ENCODE peak calls at places on chromosomes 7 and 10, in ten cellular contexts. One of them, this sample, is unnamed. For H3K27me3, the result is how much of the 10 kb centered on the place peaks cover.

GRCh38 chr10:44925224-44925623 is 14.1 kb downstream of the TMEM72 start:
- DNase-seq in heart right ventricle: no peak
- DNase-seq in PC-9: no peak
- DNase-seq in H1: peak
- DNase-seq in GM12878: no peak
- DNase-seq in CD8-positive, alpha-beta T cell: no peak
- DNase-seq in BJ: no peak
- DNase-seq in DND-41: peak
- DNase-seq in vagina: peak
- DNase-seq in endothelial cell of umbilical vein: no peak
- DNase-seq in this sample: no peak

GRCh38 chr10:35716776-35717175 is 74.7 kb upstream of the FZD8 start:
- DNase-seq in PC-9: no peak
- DNase-seq in CD8-positive, alpha-beta T cell: no peak
- DNase-seq in DND-41: no peak
- DNase-seq in GM12878: no peak
- DNase-seq in H1: no peak
- DNase-seq in vagina: no peak
- DNase-seq in heart right ventricle: no peak
- DNase-seq in endothelial cell of umbilical vein: no peak
- DNase-seq in BJ: no peak
- DNase-seq in this sample: no peak

GRCh38 chr10:80313523-80313922 is 24.1 kb upstream of the MAT1A start:
- DNase-seq in endothelial cell of umbilical vein: no peak
- DNase-seq in H1: no peak
- DNase-seq in DND-41: no peak
- DNase-seq in GM12878: no peak
- DNase-seq in CD8-positive, alpha-beta T cell: no peak
- DNase-seq in PC-9: no peak
- DNase-seq in heart right ventricle: no peak
- DNase-seq in vagina: no peak
- DNase-seq in BJ: no peak
- DNase-seq in this sample: no peak

GRCh38 chr7:127692200-127692599 is 40.2 kb downstream of the SND1 start:
- DNase-seq in DND-41: no peak
- DNase-seq in H1: no peak
- DNase-seq in heart right ventricle: no peak
- DNase-seq in PC-9: no peak
- DNase-seq in GM12878: no peak
- DNase-seq in CD8-positive, alpha-beta T cell: no peak
- DNase-seq in endothelial cell of umbilical vein: no peak
- DNase-seq in BJ: no peak
- DNase-seq in vagina: no peak
- DNase-seq in this sample: no peak

GRCh38 chr10:3442451-3442990 is 269.9 kb upstream of the PITRM1 start:
- DNase-seq in CD8-positive, alpha-beta T cell: no peak
- DNase-seq in PC-9: no peak
- DNase-seq in DND-41: no peak
- DNase-seq in H1: no peak
- DNase-seq in BJ: no peak
- DNase-seq in heart right ventricle: no peak
- DNase-seq in vagina: no peak
- DNase-seq in GM12878: no peak
- DNase-seq in endothelial cell of umbilical vein: no peak
- DNase-seq in this sample: no peak

GRCh38 chr7:137003071-137003470 is 134.6 kb downstream of the CHRM2 start:
- DNase-seq in vagina: no peak
- DNase-seq in endothelial cell of umbilical vein: no peak
- DNase-seq in DND-41: no peak
- DNase-seq in heart right ventricle: no peak
- DNase-seq in GM12878: no peak
- DNase-seq in H1: no peak
- DNase-seq in PC-9: no peak
- DNase-seq in CD8-positive, alpha-beta T cell: no peak
- DNase-seq in BJ: no peak
- DNase-seq in this sample: no peak

GRCh38 chr7:4612939-4613841 is 68.9 kb upstream of the FOXK1 start:
- DNase-seq in endothelial cell of umbilical vein: peak
- DNase-seq in vagina: no peak
- DNase-seq in DND-41: no peak
- DNase-seq in H1: no peak
- DNase-seq in CD8-positive, alpha-beta T cell: no peak
- DNase-seq in PC-9: no peak
- DNase-seq in heart right ventricle: no peak
- DNase-seq in GM12878: no peak
- DNase-seq in BJ: no peak
- DNase-seq in this sample: peak

GRCh38 chr7:95096123-95096395 is 188.7 kb downstream of the PPP1R9A start:
- DNase-seq in endothelial cell of umbilical vein: no peak
- DNase-seq in heart right ventricle: no peak
- DNase-seq in CD8-positive, alpha-beta T cell: no peak
- DNase-seq in H1: no peak
- DNase-seq in vagina: no peak
- DNase-seq in GM12878: no peak
- DNase-seq in BJ: no peak
- DNase-seq in DND-41: no peak
- DNase-seq in PC-9: no peak
- DNase-seq in this sample: no peak

GRCh38 chr10:102003541-102003940 is 52.4 kb downstream of the ARMH3 start:
- DNase-seq in heart right ventricle: no peak
- DNase-seq in GM12878: no peak
- DNase-seq in vagina: no peak
- DNase-seq in CD8-positive, alpha-beta T cell: no peak
- DNase-seq in endothelial cell of umbilical vein: no peak
- DNase-seq in DND-41: no peak
- DNase-seq in PC-9: no peak
- DNase-seq in BJ: no peak
- DNase-seq in H1: no peak
- DNase-seq in this sample: peak

GRCh38 chr10:21978191-21978862 is 25.2 kb downstream of the DNAJC1 start:
- DNase-seq in BJ: no peak
- DNase-seq in H1: no peak
- DNase-seq in endothelial cell of umbilical vein: peak
- DNase-seq in GM12878: no peak
- DNase-seq in PC-9: no peak
- DNase-seq in heart right ventricle: no peak
- DNase-seq in vagina: no peak
- DNase-seq in CD8-positive, alpha-beta T cell: no peak
- DNase-seq in DND-41: no peak
- DNase-seq in this sample: peak

GRCh38 chr10:14653271-14654161 is 121.2 kb downstream of the FAM107B start:
- DNase-seq in endothelial cell of umbilical vein: peak
- DNase-seq in GM12878: no peak
- DNase-seq in H1: no peak
- DNase-seq in heart right ventricle: no peak
- DNase-seq in vagina: no peak
- DNase-seq in PC-9: peak
- DNase-seq in CD8-positive, alpha-beta T cell: no peak
- DNase-seq in DND-41: no peak
- DNase-seq in BJ: peak
- DNase-seq in this sample: peak

DNA sequence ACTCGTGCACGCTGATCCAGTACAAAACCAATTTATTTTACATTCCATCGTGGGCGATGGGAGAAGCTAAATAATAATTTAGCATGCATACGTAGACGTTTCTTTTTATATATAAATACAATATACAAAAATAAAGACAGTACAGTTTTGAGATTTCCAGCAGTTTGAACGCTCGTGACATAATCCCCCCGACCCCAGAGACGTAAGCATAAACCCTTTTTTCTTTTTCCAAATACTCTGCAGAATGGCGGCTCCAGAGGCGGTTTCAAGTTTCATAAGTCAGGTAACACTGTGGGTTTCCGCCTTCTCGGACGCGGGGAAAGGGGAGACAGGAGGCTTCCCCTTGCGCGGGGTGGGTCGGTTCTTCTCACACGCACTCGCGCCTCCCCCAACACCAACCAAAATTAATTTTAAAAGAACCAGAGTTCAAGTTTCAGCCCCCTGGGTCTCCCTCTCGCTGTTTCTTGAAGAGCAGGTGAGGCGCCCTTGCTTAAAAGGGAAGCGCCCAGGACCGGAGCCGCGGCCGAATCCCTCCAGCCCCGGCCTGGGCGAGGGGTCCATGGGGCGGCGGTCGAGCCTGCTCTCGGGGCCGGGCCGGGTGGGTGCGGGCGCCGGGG is 5.5 kb downstream of the MNX1 start:
- DNase-seq in endothelial cell of umbilical vein: no peak
- DNase-seq in heart right ventricle: no peak
- DNase-seq in DND-41: no peak
- DNase-seq in H1: no peak
- DNase-seq in GM12878: no peak
- DNase-seq in vagina: no peak
- DNase-seq in PC-9: no peak
- DNase-seq in CD8-positive, alpha-beta T cell: no peak
- DNase-seq in BJ: no peak
- DNase-seq in this sample: no peak
- H3K27me3 ChIP-seq in endothelial cell of umbilical vein: half or more
- H3K27me3 ChIP-seq in heart right ventricle: half or more
- H3K27me3 ChIP-seq in DND-41: under half
- H3K27me3 ChIP-seq in H1: half or more
- H3K27me3 ChIP-seq in GM12878: under half
- H3K27me3 ChIP-seq in vagina: under half
- H3K27me3 ChIP-seq in PC-9: under half
- H3K27me3 ChIP-seq in CD8-positive, alpha-beta T cell: under half
- H3K27me3 ChIP-seq in BJ: half or more
- H3K27me3 ChIP-seq in this sample: half or more

DNA sequence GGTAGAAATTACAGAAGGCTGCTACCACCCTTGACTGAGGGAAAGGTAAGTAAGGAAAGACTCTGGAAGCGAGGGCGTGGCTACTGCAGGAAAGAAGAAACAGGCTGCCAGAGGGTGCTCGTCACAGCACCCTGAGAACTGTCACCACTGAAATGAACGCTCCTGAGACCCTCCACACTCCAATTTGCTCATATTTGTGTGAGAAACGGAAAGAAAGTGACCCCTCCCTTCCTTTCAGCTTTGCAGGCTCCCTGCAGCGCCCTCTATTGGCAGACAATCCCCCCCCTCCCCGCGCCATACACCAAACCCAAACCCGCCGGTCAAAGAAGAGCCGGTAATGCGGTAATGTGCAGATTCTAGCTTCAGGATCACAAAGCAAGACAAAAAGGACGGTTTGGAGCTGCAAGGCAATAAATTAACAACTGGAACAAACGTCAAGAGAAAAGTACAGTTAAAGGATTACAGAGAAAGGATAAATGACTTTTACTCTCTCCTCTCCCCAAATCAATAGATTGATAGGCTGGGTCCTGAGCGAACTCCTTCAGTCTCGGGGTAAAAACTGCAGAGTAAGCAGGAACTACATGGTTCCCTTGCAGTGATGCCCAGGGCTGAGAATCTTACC is 47.7 kb downstream of the STEAP1B start:
- DNase-seq in CD8-positive, alpha-beta T cell: no peak
- DNase-seq in vagina: no peak
- DNase-seq in PC-9: no peak
- DNase-seq in endothelial cell of umbilical vein: peak
- DNase-seq in DND-41: peak
- DNase-seq in H1: peak
- DNase-seq in GM12878: no peak
- DNase-seq in BJ: no peak
- DNase-seq in heart right ventricle: peak
- DNase-seq in this sample: peak
- TF ChIP-seq CTCF in CD8-positive, alpha-beta T cell: no peak
- TF ChIP-seq CTCF in vagina: no peak
- TF ChIP-seq CTCF in PC-9: peak
- TF ChIP-seq CTCF in endothelial cell of umbilical vein: peak
- TF ChIP-seq CTCF in DND-41: peak
- TF ChIP-seq CTCF in H1: peak
- TF ChIP-seq CTCF in GM12878: peak
- TF ChIP-seq CTCF in BJ: peak
- TF ChIP-seq CTCF in heart right ventricle: peak
- TF ChIP-seq CTCF in this sample: peak

GRCh38 chr10:132973903-132974241 is 31.5 kb upstream of the CFAP46 start:
- DNase-seq in DND-41: no peak
- DNase-seq in endothelial cell of umbilical vein: no peak
- DNase-seq in PC-9: no peak
- DNase-seq in H1: no peak
- DNase-seq in CD8-positive, alpha-beta T cell: no peak
- DNase-seq in vagina: no peak
- DNase-seq in GM12878: no peak
- DNase-seq in BJ: no peak
- DNase-seq in heart right ventricle: no peak
- DNase-seq in this sample: no peak

GRCh38 chr10:132971448-132972148 is 29.2 kb upstream of the CFAP46 start:
- DNase-seq in heart right ventricle: no peak
- DNase-seq in vagina: no peak
- DNase-seq in DND-41: no peak
- DNase-seq in BJ: no peak
- DNase-seq in CD8-positive, alpha-beta T cell: no peak
- DNase-seq in GM12878: no peak
- DNase-seq in endothelial cell of umbilical vein: no peak
- DNase-seq in PC-9: no peak
- DNase-seq in H1: no peak
- DNase-seq in this sample: no peak

GRCh38 chr10:132972149-132972985 is 30.0 kb upstream of the CFAP46 start:
- DNase-seq in vagina: no peak
- DNase-seq in endothelial cell of umbilical vein: no peak
- DNase-seq in CD8-positive, alpha-beta T cell: no peak
- DNase-seq in H1: no peak
- DNase-seq in BJ: no peak
- DNase-seq in GM12878: no peak
- DNase-seq in heart right ventricle: no peak
- DNase-seq in PC-9: no peak
- DNase-seq in DND-41: no peak
- DNase-seq in this sample: no peak

GRCh38 chr10:132974249-132974796 is 32.0 kb upstream of the CFAP46 start:
- DNase-seq in CD8-positive, alpha-beta T cell: no peak
- DNase-seq in BJ: no peak
- DNase-seq in GM12878: no peak
- DNase-seq in endothelial cell of umbilical vein: no peak
- DNase-seq in H1: no peak
- DNase-seq in DND-41: no peak
- DNase-seq in vagina: no peak
- DNase-seq in PC-9: no peak
- DNase-seq in heart right ventricle: no peak
- DNase-seq in this sample: no peak

GRCh38 chr10:132972986-132973902 is 30.9 kb upstream of the CFAP46 start:
- DNase-seq in PC-9: no peak
- DNase-seq in vagina: no peak
- DNase-seq in H1: no peak
- DNase-seq in heart right ventricle: no peak
- DNase-seq in BJ: no peak
- DNase-seq in GM12878: no peak
- DNase-seq in CD8-positive, alpha-beta T cell: no peak
- DNase-seq in DND-41: no peak
- DNase-seq in endothelial cell of umbilical vein: no peak
- DNase-seq in this sample: no peak
- H3K27me3 ChIP-seq in PC-9: half or more
- H3K27me3 ChIP-seq in vagina: under half
- H3K27me3 ChIP-seq in H1: under half
- H3K27me3 ChIP-seq in heart right ventricle: half or more
- H3K27me3 ChIP-seq in BJ: under half
- H3K27me3 ChIP-seq in GM12878: under half
- H3K27me3 ChIP-seq in CD8-positive, alpha-beta T cell: under half
- H3K27me3 ChIP-seq in DND-41: under half
- H3K27me3 ChIP-seq in endothelial cell of umbilical vein: under half
- H3K27me3 ChIP-seq in this sample: under half

DNA sequence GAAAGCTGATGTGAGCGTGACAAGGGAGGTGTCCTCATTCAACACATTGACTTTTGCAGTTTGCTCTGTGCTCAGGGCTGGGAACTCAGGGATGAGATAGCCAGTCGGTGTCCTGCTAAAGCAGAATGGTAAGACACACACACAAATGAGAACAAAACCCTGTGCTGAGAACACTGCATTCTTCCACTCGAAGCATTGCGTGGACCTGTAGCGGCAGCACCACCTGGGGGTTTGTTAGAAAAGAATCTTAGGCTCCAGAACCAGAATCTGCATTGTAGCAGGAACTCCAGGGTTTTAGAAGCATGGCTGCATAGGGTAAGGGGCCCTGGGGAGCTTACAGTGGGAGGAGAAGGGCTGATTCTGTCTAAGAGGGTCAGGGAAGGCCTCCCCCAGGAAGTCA is 21.5 kb upstream of the OGDHL start:
- DNase-seq in CD8-positive, alpha-beta T cell: no peak
- DNase-seq in DND-41: peak
- DNase-seq in H1: no peak
- DNase-seq in heart right ventricle: no peak
- DNase-seq in GM12878: no peak
- DNase-seq in BJ: no peak
- DNase-seq in PC-9: no peak
- DNase-seq in endothelial cell of umbilical vein: no peak
- DNase-seq in vagina: no peak
- DNase-seq in this sample: no peak
- TF ChIP-seq CTCF in CD8-positive, alpha-beta T cell: no peak
- TF ChIP-seq CTCF in DND-41: peak
- TF ChIP-seq CTCF in H1: no peak
- TF ChIP-seq CTCF in heart right ventricle: no peak
- TF ChIP-seq CTCF in GM12878: no peak
- TF ChIP-seq CTCF in BJ: no peak
- TF ChIP-seq CTCF in PC-9: no peak
- TF ChIP-seq CTCF in endothelial cell of umbilical vein: no peak
- TF ChIP-seq CTCF in vagina: no peak
- TF ChIP-seq CTCF in this sample: no peak